ENCODE peak calls at places on chromosomes 13 and 19, in five cellular contexts. N, D, E, T and G are unnamed samples.

GRCh38 chr13:24691381-24691780 is 11.2 kb downstream of the ATP12A start:
- DNase-seq in N (no peak), D (no peak), E (no peak), T (no peak), G (no peak)

GRCh38 chr13:41398494-41399190 is 58.7 kb upstream of the RGCC start:
- DNase-seq in N (no peak), D (no peak), E (no peak), T (no peak), G (peak; percentile 12)

GRCh38 chr13:73334459-73334858 is 275.7 kb downstream of the KLF5 start:
- DNase-seq in N (no peak), D (no peak), E (no peak), T (no peak), G (no peak)

GRCh38 chr19:1651061-1651547 is 1.3 kb downstream of the TCF3 start:
- DNase-seq in N (no peak), D (no peak), E (no peak), T (no peak), G (no peak)

GRCh38 chr13:52695856-52696255 is 43.2 kb downstream of the SUGT1 start:
- DNase-seq in N (peak; percentile 4), D (peak; percentile 21), E (no peak), T (no peak), G (no peak)

GRCh38 chr13:107650081-107650701 is 565.1 kb downstream of the LIG4 start:
- DNase-seq in N (no peak), D (no peak), E (peak; percentile 48), T (peak; percentile 13), G (peak; percentile 10)

GRCh38 chr13:101231751-101232428 is 184.4 kb downstream of the NALCN start:
- DNase-seq in N (no peak), D (no peak), E (no peak), T (no peak), G (peak; percentile 18)

GRCh38 chr13:20334309-20334708 is 102.2 kb upstream of the GJB6 start:
- DNase-seq in N (no peak), D (no peak), E (no peak), T (no peak), G (no peak)

GRCh38 chr13:25300861-25301346 is 521 bp upstream of the NUP58 start:
- DNase-seq in N (no peak), D (no peak), E (peak; percentile 9), T (peak; percentile 24), G (no peak)

GRCh38 chr19:4539169-4539696 is 603 bp downstream of the LRG1 start:
- DNase-seq in N (no peak), D (no peak), E (no peak), T (no peak), G (no peak)

GRCh38 chr19:55080915-55081772 is 5.5 kb downstream of the EPS8L1 start:
- DNase-seq in N (no peak), D (no peak), E (peak; percentile 68), T (peak; percentile 73), G (no peak)

GRCh38 chr19:30445385-30445784 is 73.2 kb downstream of the ZNF536 start:
- DNase-seq in N (no peak), D (no peak), E (no peak), T (no peak), G (no peak)

GRCh38 chr19:43444531-43445340 is 20.7 kb downstream of the LYPD3 start:
- DNase-seq in N (no peak), D (no peak), E (no peak), T (no peak), G (no peak)

GRCh38 chr19:7705387-7706187 is 3.7 kb upstream of the FCER2 start:
- DNase-seq in N (no peak), D (no peak), E (peak; percentile 8), T (peak; percentile 30), G (no peak)

GRCh38 chr13:109479991-109480696 is 306.2 kb downstream of the IRS2 start:
- DNase-seq in N (no peak), D (peak; percentile 26), E (no peak), T (no peak), G (peak; percentile 23)

GRCh38 chr19:16338470-16339360 is 14.1 kb downstream of the KLF2 start:
- DNase-seq in N (peak; percentile 69), D (no peak), E (peak; percentile 37), T (no peak), G (peak; percentile 87)

GRCh38 chr13:40269086-40269485 is 397.4 kb downstream of the FOXO1 start:
- DNase-seq in N (no peak), D (no peak), E (no peak), T (peak; percentile 36), G (no peak)

GRCh38 chr13:105464249-105464648 is 1071.2 kb downstream of the EFNB2 start:
- DNase-seq in N (no peak), D (no peak), E (no peak), T (no peak), G (no peak)

GRCh38 chr19:3712663-3713531 is 4.7 kb downstream of the TJP3 start:
- DNase-seq in N (no peak), D (no peak), E (peak; percentile 93), T (no peak), G (no peak)

GRCh38 chr13:33236021-33236420 is 49.5 kb downstream of the STARD13 start:
- DNase-seq in N (no peak), D (no peak), E (no peak), T (no peak), G (no peak)

GRCh38 chr19:35986664-35987570 is 8.1 kb upstream of the SDHAF1 start:
- DNase-seq in N (no peak), D (no peak), E (peak; percentile 7), T (peak; percentile 50), G (no peak)

GRCh38 chr19:50329146-50329925 is at the start of gene KCNC3:
- DNase-seq in N (peak; percentile 59), D (peak; percentile 77), E (peak; percentile 100), T (peak; percentile 99), G (peak; percentile 90)

GRCh38 chr13:30832845-30833332 is 73.2 kb upstream of the MEDAG start:
- DNase-seq in N (no peak), D (no peak), E (peak; percentile 97), T (peak; percentile 29), G (peak; percentile 81)

GRCh38 chr19:3644351-3645066 is 17.9 kb upstream of the CACTIN start:
- DNase-seq in N (no peak), D (no peak), E (no peak), T (no peak), G (no peak)

GRCh38 chr13:113029487-113030258 is 60.7 kb downstream of the MCF2L start:
- DNase-seq in N (no peak), D (no peak), E (peak; percentile 16), T (no peak), G (no peak)

GRCh38 chr13:80931766-80932165 is 590.8 kb upstream of the SPRY2 start:
- DNase-seq in N (no peak), D (no peak), E (no peak), T (no peak), G (no peak)

GRCh38 chr13:32594339-32594738 is 8.1 kb downstream of the PDS5B start:
- DNase-seq in N (no peak), D (no peak), E (no peak), T (no peak), G (no peak)

GRCh38 chr13:24033527-24034302 is 126.8 kb upstream of the SPATA13 start:
- DNase-seq in N (peak; percentile 88), D (peak; percentile 72), E (no peak), T (no peak), G (no peak)

GRCh38 chr13:100389617-100390016 is 199.0 kb downstream of the GGACT start:
- DNase-seq in N (no peak), D (no peak), E (no peak), T (no peak), G (no peak)

GRCh38 chr19:53034054-53034453 is 10.5 kb upstream of the ERVV-2 start:
- DNase-seq in N (no peak), D (no peak), E (no peak), T (no peak), G (no peak)

GRCh38 chr13:31046711-31047279 is 114.3 kb downstream of the TEX26 start:
- DNase-seq in N (no peak), D (no peak), E (peak; percentile 47), T (peak; percentile 24), G (peak; percentile 72)

GRCh38 chr19:3658823-3659745 is 32.5 kb upstream of the CACTIN start:
- DNase-seq in N (no peak), D (no peak), E (no peak), T (no peak), G (no peak)

GRCh38 chr19:56837892-56838679 is 2.4 kb downstream of the PEG3 start:
- DNase-seq in N (no peak), D (no peak), E (peak; percentile 83), T (peak; percentile 66), G (peak; percentile 17)
- H3K4me3 ChIP-seq in N (no peak overlapping the region), D (no peak overlapping the region), E (peak overlapping the region; percentile 34), T (peak overlapping the region; percentile 71), G (peak overlapping the region; percentile 46)

DNA sequence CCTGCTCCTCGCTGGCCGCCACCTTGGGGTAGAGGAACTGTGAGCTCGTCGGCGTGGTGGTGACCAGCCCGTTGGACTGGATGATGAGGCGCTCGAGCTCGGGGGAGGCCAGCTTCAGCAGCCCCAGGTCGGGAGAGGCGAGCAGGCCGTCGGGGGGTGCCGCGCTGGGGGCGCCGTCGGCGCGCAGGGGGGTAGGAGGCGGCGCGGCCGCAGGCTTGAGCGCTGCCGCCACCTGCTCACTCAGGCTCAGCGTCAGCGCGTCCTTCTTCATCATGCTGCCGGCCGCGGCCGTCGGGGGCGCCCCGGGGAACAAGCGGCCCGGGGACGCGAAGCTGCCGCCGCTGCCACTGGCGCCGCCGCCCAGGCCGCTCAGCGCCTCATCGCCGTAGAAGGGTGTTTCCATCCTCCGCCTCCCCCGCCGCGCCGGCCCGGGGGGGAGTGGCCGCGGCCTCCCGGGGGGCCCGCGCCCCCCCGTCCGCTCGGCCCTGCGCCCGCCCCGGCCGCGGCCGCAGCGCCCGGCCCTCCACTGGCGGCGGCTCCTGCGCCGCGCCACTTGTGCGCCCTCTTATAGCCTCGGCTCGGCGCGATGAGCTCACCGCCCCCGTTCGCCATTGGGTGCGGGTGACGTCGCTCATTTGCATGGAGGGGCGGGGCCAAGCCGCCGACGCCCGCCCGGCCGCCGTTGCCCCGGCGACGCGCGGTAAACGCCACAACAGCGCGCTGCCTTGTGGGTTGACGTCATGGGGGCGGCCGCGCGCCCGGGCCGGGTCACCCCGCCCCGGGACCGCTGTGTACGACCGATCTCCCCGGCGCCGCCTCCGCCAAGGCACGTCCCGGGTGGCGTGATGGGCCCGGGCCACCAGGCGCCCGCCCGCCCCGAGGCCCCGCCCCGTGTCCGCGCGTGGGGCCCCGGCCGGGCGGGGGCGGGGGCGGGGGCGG is at the start of gene JUND:
- DNase-seq in N (peak; percentile 94), D (peak; percentile 72), E (peak; percentile 99), T (peak; percentile 99), G (peak; percentile 92)
- TF ChIP-seq CTCF in N (no peak), D (no peak), E (no peak), T (no peak), G (no peak)

GRCh38 chr19:11164278-11164677 is 8.7 kb upstream of the SPC24 start:
- DNase-seq in N (no peak), D (no peak), E (no peak), T (no peak), G (no peak)
- H3K4me3 ChIP-seq in N (no peak overlapping the region), D (no peak overlapping the region), E (no peak overlapping the region), T (peak overlapping the region; percentile 33), G (no peak overlapping the region)

GRCh38 chr19:45175663-45176345 is 2.2 kb downstream of the TRAPPC6A start:
- DNase-seq in N (no peak), D (no peak), E (no peak), T (no peak), G (no peak)

GRCh38 chr19:45179063-45179847 is 671 bp downstream of the BLOC1S3 start:
- DNase-seq in N (no peak), D (no peak), E (peak; percentile 43), T (no peak), G (no peak)

GRCh38 chr19:45177817-45178261 is at the start of gene TRAPPC6A:
- DNase-seq in N (no peak), D (peak; percentile 23), E (no peak), T (no peak), G (no peak)

GRCh38 chr19:45179848-45180370 is 1.3 kb downstream of the BLOC1S3 start:
- DNase-seq in N (no peak), D (no peak), E (no peak), T (no peak), G (no peak)

GRCh38 chr19:45178262-45179062 is at the start of gene BLOC1S3:
- DNase-seq in N (peak; percentile 100), D (peak; percentile 100), E (peak; percentile 100), T (peak; percentile 100), G (peak; percentile 100)
- TF ChIP-seq CTCF in N (peak; percentile 36), D (peak; percentile 65), E (no peak), T (peak; percentile 54), G (peak; percentile 36)